ENCODE peak calls at places on chromosomes 13 and 19, in eight cellular contexts. One of them, this sample, is unnamed.

GRCh38 chr19:12676384-12676792 is 5.3 kb downstream of the DHPS start:
- DNase-seq in dorsolateral prefrontal cortex: peak
- DNase-seq in transverse colon: peak
- DNase-seq in AG04450: peak
- DNase-seq in astrocyte of the spinal cord: peak
- DNase-seq in thoracic aorta: no peak
- DNase-seq in fibroblast of the aortic adventitia: peak
- DNase-seq in GM13977: peak
- DNase-seq in this sample: peak

GRCh38 chr13:90683711-90684131 is 663.8 kb upstream of the MIR17HG start:
- DNase-seq in dorsolateral prefrontal cortex: no peak
- DNase-seq in transverse colon: no peak
- DNase-seq in AG04450: no peak
- DNase-seq in astrocyte of the spinal cord: no peak
- DNase-seq in thoracic aorta: no peak
- DNase-seq in fibroblast of the aortic adventitia: no peak
- DNase-seq in GM13977: no peak
- DNase-seq in this sample: no peak

GRCh38 chr19:3365447-3366103 is 808 bp upstream of the NFIC start:
- DNase-seq in dorsolateral prefrontal cortex: no peak
- DNase-seq in transverse colon: peak
- DNase-seq in AG04450: no peak
- DNase-seq in astrocyte of the spinal cord: peak
- DNase-seq in thoracic aorta: no peak
- DNase-seq in fibroblast of the aortic adventitia: peak
- DNase-seq in GM13977: no peak
- DNase-seq in this sample: no peak

GRCh38 chr13:113897161-113897560 is 33.3 kb upstream of the GAS6 start:
- DNase-seq in dorsolateral prefrontal cortex: no peak
- DNase-seq in transverse colon: no peak
- DNase-seq in AG04450: peak
- DNase-seq in astrocyte of the spinal cord: peak
- DNase-seq in thoracic aorta: no peak
- DNase-seq in fibroblast of the aortic adventitia: peak
- DNase-seq in GM13977: no peak
- DNase-seq in this sample: no peak

GRCh38 chr19:45517641-45518468 is 10.6 kb downstream of the VASP start:
- DNase-seq in dorsolateral prefrontal cortex: no peak
- DNase-seq in transverse colon: no peak
- DNase-seq in AG04450: no peak
- DNase-seq in astrocyte of the spinal cord: no peak
- DNase-seq in thoracic aorta: no peak
- DNase-seq in fibroblast of the aortic adventitia: no peak
- DNase-seq in GM13977: no peak
- DNase-seq in this sample: no peak

GRCh38 chr19:41351339-41352245 is 2.1 kb downstream of the TGFB1 start:
- DNase-seq in dorsolateral prefrontal cortex: peak
- DNase-seq in transverse colon: peak
- DNase-seq in AG04450: no peak
- DNase-seq in astrocyte of the spinal cord: peak
- DNase-seq in thoracic aorta: no peak
- DNase-seq in fibroblast of the aortic adventitia: peak
- DNase-seq in GM13977: peak
- DNase-seq in this sample: peak

GRCh38 chr13:84570831-84571230 is 688.6 kb upstream of the SLITRK1 start:
- DNase-seq in dorsolateral prefrontal cortex: no peak
- DNase-seq in transverse colon: no peak
- DNase-seq in AG04450: peak
- DNase-seq in astrocyte of the spinal cord: no peak
- DNase-seq in thoracic aorta: no peak
- DNase-seq in fibroblast of the aortic adventitia: peak
- DNase-seq in GM13977: no peak
- DNase-seq in this sample: no peak

GRCh38 chr13:114153485-114154080 is 21.2 kb upstream of the RASA3 start:
- DNase-seq in dorsolateral prefrontal cortex: no peak
- DNase-seq in transverse colon: no peak
- DNase-seq in AG04450: no peak
- DNase-seq in astrocyte of the spinal cord: no peak
- DNase-seq in thoracic aorta: no peak
- DNase-seq in fibroblast of the aortic adventitia: no peak
- DNase-seq in GM13977: no peak
- DNase-seq in this sample: no peak

GRCh38 chr13:111472083-111472482 is 151.6 kb downstream of the TEX29 start:
- DNase-seq in dorsolateral prefrontal cortex: no peak
- DNase-seq in transverse colon: no peak
- DNase-seq in AG04450: no peak
- DNase-seq in astrocyte of the spinal cord: no peak
- DNase-seq in thoracic aorta: no peak
- DNase-seq in fibroblast of the aortic adventitia: no peak
- DNase-seq in GM13977: no peak
- DNase-seq in this sample: no peak

GRCh38 chr13:42041017-42041683 is 7.3 kb upstream of the DGKH start:
- DNase-seq in dorsolateral prefrontal cortex: no peak
- DNase-seq in transverse colon: peak
- DNase-seq in AG04450: no peak
- DNase-seq in astrocyte of the spinal cord: peak
- DNase-seq in thoracic aorta: no peak
- DNase-seq in fibroblast of the aortic adventitia: peak
- DNase-seq in GM13977: peak
- DNase-seq in this sample: peak

GRCh38 chr13:26909515-26909914 is 148.9 kb upstream of the GPR12 start:
- DNase-seq in dorsolateral prefrontal cortex: no peak
- DNase-seq in transverse colon: no peak
- DNase-seq in AG04450: no peak
- DNase-seq in astrocyte of the spinal cord: no peak
- DNase-seq in thoracic aorta: no peak
- DNase-seq in fibroblast of the aortic adventitia: no peak
- DNase-seq in GM13977: no peak
- DNase-seq in this sample: no peak

GRCh38 chr13:96090240-96091101 is 564 bp downstream of the HS6ST3 start:
- DNase-seq in dorsolateral prefrontal cortex: peak
- DNase-seq in transverse colon: no peak
- DNase-seq in AG04450: no peak
- DNase-seq in astrocyte of the spinal cord: peak
- DNase-seq in thoracic aorta: no peak
- DNase-seq in fibroblast of the aortic adventitia: no peak
- DNase-seq in GM13977: peak
- DNase-seq in this sample: peak

GRCh38 chr13:103222683-103223082 is 156.5 kb upstream of the SLC10A2 start:
- DNase-seq in dorsolateral prefrontal cortex: no peak
- DNase-seq in transverse colon: no peak
- DNase-seq in AG04450: no peak
- DNase-seq in astrocyte of the spinal cord: no peak
- DNase-seq in thoracic aorta: no peak
- DNase-seq in fibroblast of the aortic adventitia: no peak
- DNase-seq in GM13977: no peak
- DNase-seq in this sample: no peak

GRCh38 chr13:50843256-50844043 is at the start of gene DLEU7:
- DNase-seq in dorsolateral prefrontal cortex: no peak
- DNase-seq in transverse colon: no peak
- DNase-seq in AG04450: no peak
- DNase-seq in astrocyte of the spinal cord: no peak
- DNase-seq in thoracic aorta: no peak
- DNase-seq in fibroblast of the aortic adventitia: no peak
- DNase-seq in GM13977: no peak
- DNase-seq in this sample: no peak

DNA sequence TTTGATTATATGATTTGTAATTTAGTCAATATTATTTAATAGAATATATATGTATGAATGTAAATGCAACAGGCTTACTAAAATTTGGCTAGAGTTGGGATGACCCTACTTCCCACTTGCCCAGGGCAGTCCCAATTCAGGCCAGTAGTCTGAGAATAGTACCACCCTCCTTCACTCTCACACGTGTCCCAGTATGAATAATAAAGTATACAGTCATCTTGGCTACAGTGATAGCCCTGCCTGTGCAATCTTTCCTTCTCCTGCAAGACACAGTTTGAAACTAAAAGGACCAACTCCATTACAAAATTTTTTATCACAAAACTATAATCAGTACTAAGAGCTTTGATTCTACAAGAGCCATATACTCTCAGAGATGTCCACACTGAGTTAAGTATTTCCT is 76.2 kb downstream of the SACS start:
- DNase-seq in dorsolateral prefrontal cortex: no peak
- DNase-seq in transverse colon: no peak
- DNase-seq in AG04450: no peak
- DNase-seq in astrocyte of the spinal cord: no peak
- DNase-seq in thoracic aorta: no peak
- DNase-seq in fibroblast of the aortic adventitia: peak
- DNase-seq in GM13977: no peak
- DNase-seq in this sample: no peak
- TF ChIP-seq CTCF in dorsolateral prefrontal cortex: no peak
- TF ChIP-seq CTCF in transverse colon: no peak
- TF ChIP-seq CTCF in AG04450: no peak
- TF ChIP-seq CTCF in astrocyte of the spinal cord: no peak
- TF ChIP-seq CTCF in thoracic aorta: peak
- TF ChIP-seq CTCF in fibroblast of the aortic adventitia: peak
- TF ChIP-seq CTCF in GM13977: no peak
- TF ChIP-seq CTCF in this sample: no peak

GRCh38 chr13:33285420-33286124 is at the start of gene STARD13:
- DNase-seq in dorsolateral prefrontal cortex: peak
- DNase-seq in transverse colon: peak
- DNase-seq in AG04450: peak
- DNase-seq in astrocyte of the spinal cord: peak
- DNase-seq in thoracic aorta: peak
- DNase-seq in fibroblast of the aortic adventitia: peak
- DNase-seq in GM13977: peak
- DNase-seq in this sample: peak
- TF ChIP-seq CTCF in dorsolateral prefrontal cortex: peak
- TF ChIP-seq CTCF in transverse colon: peak
- TF ChIP-seq CTCF in AG04450: peak
- TF ChIP-seq CTCF in astrocyte of the spinal cord: peak
- TF ChIP-seq CTCF in thoracic aorta: peak
- TF ChIP-seq CTCF in fibroblast of the aortic adventitia: peak
- TF ChIP-seq CTCF in GM13977: no peak
- TF ChIP-seq CTCF in this sample: peak

GRCh38 chr19:585551-586110 is 4.0 kb upstream of the HCN2 start:
- DNase-seq in dorsolateral prefrontal cortex: no peak
- DNase-seq in transverse colon: no peak
- DNase-seq in AG04450: no peak
- DNase-seq in astrocyte of the spinal cord: no peak
- DNase-seq in thoracic aorta: no peak
- DNase-seq in fibroblast of the aortic adventitia: no peak
- DNase-seq in GM13977: no peak
- DNase-seq in this sample: no peak

GRCh38 chr19:582497-583197 is 7.0 kb upstream of the HCN2 start:
- DNase-seq in dorsolateral prefrontal cortex: no peak
- DNase-seq in transverse colon: no peak
- DNase-seq in AG04450: no peak
- DNase-seq in astrocyte of the spinal cord: peak
- DNase-seq in thoracic aorta: no peak
- DNase-seq in fibroblast of the aortic adventitia: no peak
- DNase-seq in GM13977: no peak
- DNase-seq in this sample: no peak

GRCh38 chr19:583968-584239 is 5.8 kb upstream of the HCN2 start:
- DNase-seq in dorsolateral prefrontal cortex: no peak
- DNase-seq in transverse colon: no peak
- DNase-seq in AG04450: no peak
- DNase-seq in astrocyte of the spinal cord: no peak
- DNase-seq in thoracic aorta: no peak
- DNase-seq in fibroblast of the aortic adventitia: no peak
- DNase-seq in GM13977: no peak
- DNase-seq in this sample: no peak

GRCh38 chr19:583198-583967 is 6.3 kb upstream of the HCN2 start:
- DNase-seq in dorsolateral prefrontal cortex: no peak
- DNase-seq in transverse colon: no peak
- DNase-seq in AG04450: no peak
- DNase-seq in astrocyte of the spinal cord: no peak
- DNase-seq in thoracic aorta: no peak
- DNase-seq in fibroblast of the aortic adventitia: no peak
- DNase-seq in GM13977: no peak
- DNase-seq in this sample: no peak

GRCh38 chr19:584240-585001 is 5.3 kb upstream of the HCN2 start:
- DNase-seq in dorsolateral prefrontal cortex: peak
- DNase-seq in transverse colon: peak
- DNase-seq in AG04450: no peak
- DNase-seq in astrocyte of the spinal cord: peak
- DNase-seq in thoracic aorta: no peak
- DNase-seq in fibroblast of the aortic adventitia: peak
- DNase-seq in GM13977: peak
- DNase-seq in this sample: peak
- TF ChIP-seq CTCF in dorsolateral prefrontal cortex: peak
- TF ChIP-seq CTCF in transverse colon: peak
- TF ChIP-seq CTCF in AG04450: peak
- TF ChIP-seq CTCF in astrocyte of the spinal cord: peak
- TF ChIP-seq CTCF in thoracic aorta: peak
- TF ChIP-seq CTCF in fibroblast of the aortic adventitia: peak
- TF ChIP-seq CTCF in GM13977: peak
- TF ChIP-seq CTCF in this sample: peak

GRCh38 chr19:47609885-47610545 is 1.1 kb downstream of the BICRA start:
- DNase-seq in dorsolateral prefrontal cortex: peak
- DNase-seq in transverse colon: peak
- DNase-seq in AG04450: no peak
- DNase-seq in astrocyte of the spinal cord: peak
- DNase-seq in thoracic aorta: no peak
- DNase-seq in fibroblast of the aortic adventitia: no peak
- DNase-seq in GM13977: peak
- DNase-seq in this sample: no peak
- TF ChIP-seq CTCF in dorsolateral prefrontal cortex: no peak
- TF ChIP-seq CTCF in transverse colon: no peak
- TF ChIP-seq CTCF in AG04450: no peak
- TF ChIP-seq CTCF in astrocyte of the spinal cord: no peak
- TF ChIP-seq CTCF in thoracic aorta: no peak
- TF ChIP-seq CTCF in fibroblast of the aortic adventitia: peak
- TF ChIP-seq CTCF in GM13977: no peak
- TF ChIP-seq CTCF in this sample: no peak

GRCh38 chr19:38852231-38853044 is 2.7 kb upstream of the HNRNPL start:
- DNase-seq in dorsolateral prefrontal cortex: peak
- DNase-seq in transverse colon: peak
- DNase-seq in AG04450: no peak
- DNase-seq in astrocyte of the spinal cord: peak
- DNase-seq in thoracic aorta: peak
- DNase-seq in fibroblast of the aortic adventitia: peak
- DNase-seq in GM13977: no peak
- DNase-seq in this sample: no peak
- TF ChIP-seq CTCF in dorsolateral prefrontal cortex: no peak
- TF ChIP-seq CTCF in transverse colon: no peak
- TF ChIP-seq CTCF in AG04450: no peak
- TF ChIP-seq CTCF in astrocyte of the spinal cord: no peak
- TF ChIP-seq CTCF in thoracic aorta: no peak
- TF ChIP-seq CTCF in fibroblast of the aortic adventitia: no peak
- TF ChIP-seq CTCF in GM13977: no peak
- TF ChIP-seq CTCF in this sample: no peak